ENCODE peak calls at places on chromosomes 5 and 9, in four cellular contexts. N is MCF 10A, D is fibroblast of mammary gland, I is right lobe of liver. J is an unnamed sample.

GRCh38 chr5:151151793-151152192 is 5.8 kb downstream of the ANXA6 start:
- DNase-seq in N (no peak), D (peak), I (no peak), J (peak)

GRCh38 chr5:129474544-129474943 is 14.4 kb downstream of the ADAMTS19 start:
- DNase-seq in D (no peak), I (no peak), N (no peak), J (no peak)

GRCh38 chr5:73111536-73111935 is 8.8 kb upstream of the TMEM171 start:
- DNase-seq in N (no peak), I (no peak), D (no peak), J (no peak)

GRCh38 chr9:86413966-86414880 is 60.0 kb upstream of the TUT7 start:
- DNase-seq in N (peak), I (no peak), D (peak), J (peak)

GRCh38 chr9:128372784-128373183 is 1.6 kb downstream of the URM1 start:
- DNase-seq in N (no peak), D (peak), I (no peak), J (peak)

GRCh38 chr9:20441704-20442423 is 180.4 kb downstream of the MLLT3 start:
- DNase-seq in N (no peak), I (no peak), D (no peak), J (no peak)

GRCh38 chr5:174589011-174589410 is 135.4 kb upstream of the MSX2 start:
- DNase-seq in D (no peak), I (no peak), N (peak), J (no peak)

GRCh38 chr5:17105744-17106450 is 111.5 kb upstream of the BASP1 start:
- DNase-seq in N (peak), D (peak), I (no peak), J (peak)

GRCh38 chr9:106625259-106625789 is 237.6 kb upstream of the ZNF462 start:
- DNase-seq in I (no peak), N (no peak), D (no peak), J (no peak)

GRCh38 chr5:43038523-43038989 is 1.6 kb downstream of the ANXA2R start:
- DNase-seq in D (no peak), I (no peak), N (no peak), J (no peak)

GRCh38 chr5:163916376-163916775 is 411.0 kb downstream of the MAT2B start:
- DNase-seq in D (peak), I (no peak), N (no peak), J (no peak)

GRCh38 chr5:3024126-3024525 is 272.6 kb upstream of the IRX2 start:
- DNase-seq in D (no peak), N (no peak), I (no peak), J (no peak)

GRCh38 chr5:93789173-93790070 is 48.0 kb upstream of the POU5F2 start:
- DNase-seq in D (peak), I (no peak), N (peak), J (peak)
- TF ChIP-seq CTCF in D (peak), I (no peak), N (no peak), J (peak)

DNA sequence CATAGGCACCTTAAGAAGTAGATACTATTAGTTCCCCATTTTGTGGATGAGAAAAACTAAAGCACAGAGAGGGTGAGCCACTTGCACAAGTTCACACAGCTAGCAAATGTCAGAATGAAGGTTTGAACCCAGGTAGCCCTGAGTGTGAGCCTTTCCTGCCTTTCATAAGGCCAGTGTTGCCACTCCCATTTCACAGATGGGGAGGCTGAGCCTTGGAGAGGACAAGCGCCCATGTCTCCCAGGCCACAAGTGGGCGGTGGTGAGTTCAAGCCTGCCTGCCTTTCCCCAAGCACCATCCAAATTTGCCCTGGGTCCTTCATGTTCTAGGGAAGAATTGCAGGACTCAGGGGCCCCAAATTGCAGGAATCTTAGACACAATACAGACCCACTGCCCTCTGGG is 50.6 kb downstream of the LHX2 start:
- DNase-seq in D (no peak), I (no peak), N (no peak), J (no peak)
- TF ChIP-seq CTCF in D (peak), I (no peak), N (no peak), J (peak)

GRCh38 chr9:131856105-131856504 is 116.2 kb upstream of the RAPGEF1 start:
- DNase-seq in D (no peak), N (no peak), I (no peak), J (no peak)
- TF ChIP-seq CTCF in D (no peak), N (no peak), I (no peak), J (peak)

DNA sequence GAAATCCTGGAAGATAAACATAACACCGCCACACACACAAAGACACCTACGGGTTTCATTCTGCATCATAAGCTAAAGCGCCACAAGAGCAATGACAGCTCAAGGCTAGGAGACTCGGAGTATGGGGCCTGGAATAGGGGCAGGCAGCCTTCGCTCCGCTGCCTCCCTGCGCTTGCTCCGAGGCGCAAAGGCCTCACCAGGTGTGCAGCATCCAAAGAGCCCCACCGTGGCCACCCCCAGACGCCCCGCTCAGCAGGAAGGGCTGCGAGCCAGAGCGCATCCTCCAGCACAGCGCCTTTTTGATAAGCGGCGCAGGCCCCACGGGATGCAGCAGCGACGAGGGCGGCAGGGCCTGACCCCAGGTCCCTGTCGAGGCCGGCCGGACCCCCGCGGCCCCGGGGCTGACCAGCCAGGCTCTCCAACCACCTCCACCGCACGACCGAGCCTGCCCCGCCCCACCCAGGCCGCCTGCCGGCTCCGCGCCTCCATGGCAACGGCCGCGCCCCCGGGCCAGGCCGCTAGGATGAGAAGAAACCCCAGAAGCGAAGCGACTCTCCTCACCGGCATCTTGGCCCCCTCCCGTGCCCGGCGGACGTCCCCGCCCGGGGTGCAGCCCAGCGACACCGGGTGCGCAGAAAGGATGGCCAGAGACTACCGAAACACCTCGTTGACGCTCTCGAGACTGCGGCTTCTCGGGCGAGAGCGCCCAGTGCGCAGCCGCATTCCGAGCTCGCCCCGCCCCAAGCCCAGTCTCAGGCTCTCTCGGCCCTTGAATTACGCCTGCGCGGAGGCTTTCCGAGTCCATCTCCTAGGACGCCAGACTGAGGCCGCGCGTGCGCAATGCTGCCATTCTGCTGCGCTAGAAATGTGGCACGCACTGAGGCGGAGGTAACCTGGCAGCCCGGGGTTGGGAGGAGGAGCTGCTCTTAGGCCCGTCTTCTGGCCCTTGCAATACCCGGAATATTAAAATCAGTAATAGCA is at the start of gene KIF3A:
- DNase-seq in N (peak), D (peak), I (peak), J (peak)
- TF ChIP-seq CTCF in N (no peak), D (no peak), I (no peak), J (peak)

GRCh38 chr5:140840978-140841962 is at the start of gene PCDHA8:
- DNase-seq in I (no peak), N (peak), D (no peak), J (no peak)
- TF ChIP-seq CTCF in I (peak), N (peak), D (peak), J (peak)

GRCh38 chr5:140590861-140591260 is 26.2 kb downstream of the SLC35A4 start:
- DNase-seq in N (peak), D (no peak), I (no peak), J (no peak)
- TF ChIP-seq CTCF in N (no peak), D (no peak), I (no peak), J (no peak)

DNA sequence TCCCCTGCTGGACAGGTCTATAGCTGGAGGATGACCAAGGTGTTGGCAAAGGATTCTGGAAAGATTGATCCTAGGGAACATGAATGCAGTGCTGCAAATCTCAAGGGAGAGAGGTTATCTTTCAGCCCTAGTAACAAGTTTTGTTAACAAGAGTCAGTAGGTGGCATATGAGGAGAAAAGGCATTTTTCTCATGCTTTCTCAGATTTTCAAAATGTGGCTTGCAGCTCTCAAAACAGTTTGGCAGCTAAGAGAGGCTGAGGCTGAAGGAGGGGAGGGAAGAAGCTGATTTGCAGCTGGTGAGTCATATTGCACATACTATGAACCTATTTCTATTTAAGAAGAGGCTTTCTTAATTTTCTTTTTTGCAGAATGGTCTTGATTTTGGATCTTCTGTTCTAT is 64.3 kb upstream of the PCA3 start:
- DNase-seq in N (peak), D (peak), I (no peak), J (peak)
- TF ChIP-seq CTCF in N (no peak), D (peak), I (no peak), J (no peak)

DNA sequence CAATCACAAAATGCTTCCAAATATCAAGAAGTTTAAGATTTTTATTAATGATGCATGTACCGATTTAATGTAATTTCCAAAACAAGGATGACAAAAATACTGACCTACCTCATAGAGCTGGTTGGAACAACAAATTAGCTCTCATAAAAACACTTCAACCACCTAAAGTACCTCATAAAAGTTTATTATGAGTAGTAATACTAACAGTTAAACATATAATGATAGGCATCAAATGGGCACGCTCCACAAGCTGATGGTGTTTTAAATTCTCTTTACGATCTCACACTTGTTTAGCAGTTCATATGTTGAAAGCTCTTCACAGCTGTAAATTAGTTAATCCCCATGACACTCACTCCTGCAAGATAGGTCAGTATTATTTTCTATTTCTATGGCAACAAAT is 150.0 kb upstream of the KIF2A start:
- DNase-seq in D (no peak), N (no peak), I (no peak), J (no peak)
- TF ChIP-seq CTCF in D (no peak), N (no peak), I (no peak), J (no peak)

DNA sequence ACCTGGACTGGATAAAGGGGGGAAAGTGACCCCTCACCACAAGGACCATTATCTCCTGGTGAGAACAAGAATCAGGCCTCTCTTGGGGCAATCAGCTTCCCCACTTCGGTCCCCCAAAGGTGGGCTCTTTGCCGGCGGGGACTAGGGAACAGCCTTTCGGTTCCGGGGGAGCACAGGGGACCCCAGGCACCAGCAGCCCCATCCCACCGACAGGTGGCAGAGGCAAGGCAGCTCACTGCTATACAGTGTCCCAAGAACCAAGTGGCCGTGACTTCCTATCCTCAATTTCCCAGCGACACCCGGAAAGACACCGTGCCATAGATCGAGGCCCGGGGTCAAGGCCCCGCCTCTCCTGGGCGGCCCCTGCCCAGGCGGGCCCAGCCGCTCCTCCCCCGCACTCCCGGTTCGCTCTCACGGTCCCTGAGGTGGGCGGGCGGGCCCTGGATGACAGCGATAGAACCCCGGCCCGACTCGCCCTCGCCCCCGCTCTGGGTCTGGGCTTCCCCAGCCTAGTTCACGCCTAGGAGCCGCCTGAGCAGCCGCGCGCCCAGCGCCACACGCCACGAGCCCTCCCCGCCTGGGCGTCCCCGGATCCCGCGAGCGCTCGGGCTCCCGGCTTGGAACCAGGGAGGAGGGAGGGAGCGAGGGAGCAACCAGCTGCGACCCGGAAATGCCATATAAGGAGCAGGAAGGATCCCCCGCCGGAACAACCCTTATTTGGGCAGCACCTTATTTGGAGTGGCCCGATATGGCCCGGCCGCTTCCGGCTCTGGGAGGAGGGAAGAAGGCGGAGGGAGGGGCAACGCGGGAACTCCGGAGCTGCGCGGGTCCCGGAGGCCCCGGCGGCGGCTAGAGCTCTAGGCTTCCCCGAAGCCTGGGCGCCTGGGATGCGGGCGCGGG is 641 bp upstream of the EGR1 start:
- DNase-seq in N (peak), D (peak), I (peak), J (peak)
- TF ChIP-seq CTCF in N (peak), D (no peak), I (peak), J (peak)